ENCODE peak calls at places on chromosomes 12 and 14, in eight cellular contexts. R is heart left ventricle, I is GM23248, V is PC-9, E is transverse colon, D is spleen, C is HCT116, Q is AG04450. U is an unnamed sample.

GRCh38 chr12:51874013-51874412 is 13.9 kb upstream of the ANKRD33 start:
- DNase-seq in R (no peak), I (no peak), V (no peak), E (no peak), D (no peak), C (no peak), Q (no peak), U (no peak)

GRCh38 chr12:112796067-112796466 is 4.5 kb downstream of the RPH3A start:
- DNase-seq in R (no peak), I (no peak), V (no peak), E (no peak), D (no peak), C (no peak), Q (no peak), U (no peak)

GRCh38 chr12:125518074-125518473 is 452.8 kb downstream of the AACS start:
- DNase-seq in R (no peak), I (no peak), V (no peak), E (no peak), D (no peak), C (no peak), Q (no peak), U (no peak)

GRCh38 chr14:50040401-50040775 is 76.0 kb downstream of the VCPKMT start:
- DNase-seq in R (no peak), I (peak; percentile 79), V (peak; percentile 90), E (peak; percentile 57), D (no peak), C (no peak), Q (peak; percentile 47), U (no peak)

GRCh38 chr14:81991998-81992397 is 458.3 kb upstream of the SEL1L start:
- DNase-seq in R (no peak), I (peak; percentile 35), V (no peak), E (no peak), D (no peak), C (no peak), Q (no peak), U (no peak)

GRCh38 chr14:28783593-28784143 is 17.1 kb downstream of the FOXG1 start:
- DNase-seq in R (no peak), I (no peak), V (no peak), E (no peak), D (no peak), C (no peak), Q (no peak), U (no peak)

GRCh38 chr14:25039933-25040332 is 10.0 kb downstream of the STXBP6 start:
- DNase-seq in R (no peak), I (no peak), V (no peak), E (no peak), D (no peak), C (no peak), Q (no peak), U (no peak)

GRCh38 chr14:76926521-76927251 is 100.5 kb downstream of the LRRC74A start:
- DNase-seq in R (peak; percentile 77), I (peak; percentile 93), V (no peak), E (no peak), D (no peak), C (no peak), Q (no peak), U (peak; percentile 87)

GRCh38 chr12:62618948-62619347 is 152.3 kb downstream of the MON2 start:
- DNase-seq in R (no peak), I (no peak), V (no peak), E (no peak), D (no peak), C (no peak), Q (no peak), U (no peak)

GRCh38 chr12:46472893-46473633 is 100.5 kb upstream of the SLC38A2 start:
- DNase-seq in R (no peak), I (no peak), V (peak; percentile 44), E (no peak), D (no peak), C (no peak), Q (no peak), U (peak; percentile 35)

GRCh38 chr14:24323341-24323740 is 11.5 kb downstream of the ADCY4 start:
- DNase-seq in R (no peak), I (peak; percentile 39), V (no peak), E (no peak), D (no peak), C (no peak), Q (no peak), U (no peak)

GRCh38 chr12:14239350-14239934 is 126.0 kb upstream of the ATF7IP start:
- DNase-seq in R (no peak), I (peak; percentile 53), V (peak; percentile 93), E (no peak), D (no peak), C (no peak), Q (no peak), U (peak; percentile 79)

GRCh38 chr12:6953417-6954315 is 2.5 kb downstream of the PTPN6 start:
- DNase-seq in R (peak; percentile 80), I (no peak), V (no peak), E (peak; percentile 79), D (peak; percentile 94), C (no peak), Q (no peak), U (peak; percentile 58)

GRCh38 chr12:85275359-85275758 is 4.7 kb upstream of the ALX1 start:
- DNase-seq in R (no peak), I (no peak), V (no peak), E (no peak), D (no peak), C (no peak), Q (no peak), U (no peak)

GRCh38 chr14:88750945-88751344 is 41.8 kb downstream of the EML5 start:
- DNase-seq in R (no peak), I (no peak), V (no peak), E (no peak), D (no peak), C (no peak), Q (no peak), U (no peak)

DNA sequence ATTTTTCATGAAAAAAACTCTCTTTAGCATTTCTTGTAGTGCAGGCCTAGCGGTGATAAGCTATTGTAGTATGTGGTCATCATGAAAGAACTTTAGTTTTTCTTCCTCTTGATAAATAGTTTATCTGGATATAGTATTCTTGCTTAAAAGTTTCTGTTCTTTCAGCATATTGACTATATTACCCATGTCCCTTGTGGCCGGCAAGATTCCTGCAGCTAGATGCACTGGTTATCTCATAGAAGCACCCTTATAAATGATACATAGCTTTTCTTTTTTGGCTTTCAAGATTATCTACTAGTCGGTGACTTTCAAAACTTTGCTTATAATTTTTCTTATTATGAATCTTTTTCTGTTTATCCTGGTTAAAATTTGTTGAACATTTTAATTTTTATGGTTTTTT is 234.8 kb downstream of the ALG10 start:
- DNase-seq in R (no peak), I (no peak), V (no peak), E (no peak), D (no peak), C (no peak), Q (no peak), U (no peak)
- H3K9me3 ChIP-seq in R (no peaks in the 10 kb centered on the region), I (no peaks in the 10 kb centered on the region), V (no peaks in the 10 kb centered on the region), E (no peaks in the 10 kb centered on the region), D (no peaks in the 10 kb centered on the region), C (no peaks in the 10 kb centered on the region), Q (peaks cover 31% of the 10 kb centered on the region), U (no peaks in the 10 kb centered on the region)

GRCh38 chr12:34392741-34393085 is 370.4 kb downstream of the ALG10 start:
- DNase-seq in R (peak; percentile 42), I (no peak), V (no peak), E (no peak), D (peak; percentile 74), C (no peak), Q (no peak), U (peak; percentile 39)

GRCh38 chr12:34390846-34391700 is 368.8 kb downstream of the ALG10 start:
- DNase-seq in R (peak; percentile 40), I (no peak), V (no peak), E (no peak), D (peak; percentile 45), C (no peak), Q (no peak), U (no peak)

GRCh38 chr12:34390171-34390841 is 368.0 kb downstream of the ALG10 start:
- DNase-seq in R (peak; percentile 27), I (no peak), V (no peak), E (no peak), D (peak; percentile 56), C (no peak), Q (no peak), U (no peak)

GRCh38 chr12:34393086-34393820 is 371.0 kb downstream of the ALG10 start:
- DNase-seq in R (peak; percentile 50), I (no peak), V (no peak), E (no peak), D (peak; percentile 66), C (no peak), Q (no peak), U (peak; percentile 4)

DNA sequence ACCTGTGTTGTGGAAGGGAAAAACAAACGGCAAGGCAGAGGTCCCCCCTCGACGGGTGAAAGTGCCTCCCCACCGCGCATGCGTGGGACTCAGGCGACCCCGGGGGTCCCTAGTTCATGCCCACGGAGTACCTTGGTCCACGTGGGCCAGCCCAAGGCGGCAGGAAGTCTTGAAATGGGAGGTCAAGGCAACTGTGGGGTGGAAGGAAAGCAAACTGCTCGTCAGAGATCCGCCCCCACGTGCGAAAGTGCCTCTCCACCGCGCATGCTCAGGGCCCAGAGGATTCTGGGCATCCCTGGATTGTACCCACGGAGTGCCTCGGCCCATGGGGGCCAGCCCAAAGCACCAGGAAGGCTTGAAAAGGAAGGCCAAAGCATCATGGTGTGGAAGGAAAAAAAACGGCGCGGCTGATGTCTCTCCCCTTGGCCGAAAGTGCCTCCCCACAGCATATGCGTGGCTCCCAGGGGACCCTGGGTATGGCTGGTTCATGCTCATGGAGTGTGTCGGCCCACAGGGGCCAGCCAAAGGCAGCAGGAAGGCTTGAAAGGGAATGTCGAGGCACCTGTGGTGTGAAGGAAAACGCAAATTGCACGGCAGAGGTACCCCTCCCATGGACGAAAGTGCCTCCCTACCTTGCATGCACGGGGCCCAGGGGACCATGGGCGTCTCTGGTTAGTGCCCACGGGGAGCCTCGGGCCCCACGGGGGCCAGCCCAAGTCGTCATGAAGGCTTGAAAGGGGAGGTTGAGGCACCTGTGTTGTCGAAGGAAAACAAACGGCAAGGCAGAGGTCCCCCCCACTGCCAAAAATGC is 369.7 kb downstream of the ALG10 start:
- DNase-seq in R (peak; percentile 60), I (no peak), V (no peak), E (no peak), D (peak; percentile 50), C (no peak), Q (no peak), U (no peak)
- H3K9me3 ChIP-seq in R (no peaks in the 10 kb centered on the region), I (no peaks in the 10 kb centered on the region), V (no peaks in the 10 kb centered on the region), E (peaks cover 18% of the 10 kb centered on the region), D (peaks cover 6% of the 10 kb centered on the region), C (no peaks in the 10 kb centered on the region), Q (peaks cover 100% of the 10 kb centered on the region), U (no peaks in the 10 kb centered on the region)

GRCh38 chr14:84541008-84541407 is 988.9 kb upstream of the FLRT2 start:
- DNase-seq in R (no peak), I (no peak), V (no peak), E (no peak), D (no peak), C (no peak), Q (no peak), U (no peak)

GRCh38 chr14:84533181-84533580 is 996.8 kb upstream of the FLRT2 start:
- DNase-seq in R (no peak), I (no peak), V (no peak), E (no peak), D (no peak), C (no peak), Q (no peak), U (no peak)

GRCh38 chr14:84535491-84535890 is 994.5 kb upstream of the FLRT2 start:
- DNase-seq in R (no peak), I (no peak), V (no peak), E (no peak), D (no peak), C (no peak), Q (no peak), U (no peak)
- H3K9me3 ChIP-seq in R (no peaks in the 10 kb centered on the region), I (no peaks in the 10 kb centered on the region), V (no peaks in the 10 kb centered on the region), E (no peaks in the 10 kb centered on the region), D (no peaks in the 10 kb centered on the region), C (peaks cover 5% of the 10 kb centered on the region), Q (no peaks in the 10 kb centered on the region), U (no peaks in the 10 kb centered on the region)

GRCh38 chr12:38159092-38159551 is 157.5 kb upstream of the ALG10B start:
- DNase-seq in R (no peak), I (no peak), V (no peak), E (no peak), D (peak; percentile 62), C (no peak), Q (no peak), U (no peak)
- H3K9me3 ChIP-seq in R (no peaks in the 10 kb centered on the region), I (no peaks in the 10 kb centered on the region), V (no peaks in the 10 kb centered on the region), E (no peaks in the 10 kb centered on the region), D (no peaks in the 10 kb centered on the region), C (no peaks in the 10 kb centered on the region), Q (peaks cover 97% of the 10 kb centered on the region), U (no peaks in the 10 kb centered on the region)

U was measured in adrenal gland.